ENCODE peak calls at places on chromosomes 2 and 18, in eight cellular contexts. Q, B, N, P, Y, Z, R and C are unnamed samples.

GRCh38 chr2:55048514-55048924 is 1.7 kb downstream of the RTN4 start:
- DNase-seq in Z (no peak), P (no peak), B (peak; percentile 57), Q (peak; percentile 22), R (peak; percentile 58), N (no peak), Y (no peak), C (peak; percentile 64)

GRCh38 chr2:44171018-44171417 is 2.3 kb downstream of the PPM1B start:
- DNase-seq in Z (no peak), Q (no peak), P (no peak), R (peak; percentile 39), N (no peak), Y (no peak), B (no peak), C (no peak)

GRCh38 chr2:197704434-197705142 is 581 bp upstream of the MARS2 start:
- DNase-seq in R (no peak), Z (no peak), Y (no peak), Q (no peak), P (no peak), N (no peak), B (no peak), C (no peak)

GRCh38 chr2:144213797-144214196 is 306.1 kb downstream of the ZEB2 start:
- DNase-seq in Q (no peak), P (no peak), N (no peak), Z (no peak), B (no peak), R (no peak), Y (no peak), C (no peak)

GRCh38 chr2:177984739-177985138 is 87.8 kb downstream of the PDE11A start:
- DNase-seq in Z (no peak), R (no peak), Q (no peak), B (no peak), Y (no peak), P (no peak), N (no peak), C (no peak)

GRCh38 chr2:207156451-207157161 is 9.1 kb downstream of the KLF7 start:
- DNase-seq in Q (no peak), R (peak; percentile 21), P (no peak), Y (no peak), Z (no peak), B (no peak), N (no peak), C (no peak)

GRCh38 chr2:65729246-65729645 is 296.8 kb upstream of the SPRED2 start:
- DNase-seq in R (no peak), Z (peak; percentile 29), Y (no peak), P (no peak), N (no peak), B (no peak), Q (no peak), C (no peak)

GRCh38 chr18:25531207-25531606 is 179.2 kb upstream of the ZNF521 start:
- DNase-seq in B (no peak), N (no peak), Q (no peak), Z (no peak), R (no peak), Y (no peak), P (no peak), C (no peak)

GRCh38 chr2:227529871-227530270 is 57.9 kb downstream of the AGFG1 start:
- DNase-seq in R (no peak), Z (no peak), P (no peak), B (no peak), Q (no peak), N (no peak), Y (no peak), C (no peak)

GRCh38 chr18:22293417-22293816 is 124.0 kb downstream of the GATA6 start:
- DNase-seq in N (no peak), P (no peak), Z (no peak), Q (peak; percentile 23), Y (no peak), B (peak; percentile 77), R (peak; percentile 38), C (no peak)

GRCh38 chr18:72056171-72056570 is 488.0 kb downstream of the CBLN2 start:
- DNase-seq in B (no peak), N (no peak), P (no peak), Z (no peak), R (no peak), Q (no peak), Y (no peak), C (no peak)

GRCh38 chr2:207711750-207712487 is 479 bp downstream of the CCNYL1 start:
- DNase-seq in Y (peak; percentile 63), Z (peak; percentile 68), B (peak; percentile 55), N (peak; percentile 49), Q (peak; percentile 54), P (peak; percentile 51), R (peak; percentile 33), C (peak; percentile 66)

GRCh38 chr2:70988151-70988550 is 6.5 kb downstream of the TEX261 start:
- DNase-seq in Q (peak; percentile 48), B (no peak), R (no peak), Y (no peak), N (peak; percentile 31), P (peak; percentile 12), Z (no peak), C (no peak)

GRCh38 chr2:106137944-106138903 is 55.9 kb downstream of the UXS1 start:
- DNase-seq in P (no peak), Z (no peak), B (no peak), N (no peak), Q (no peak), Y (no peak), R (peak; percentile 14), C (no peak)

GRCh38 chr2:112644933-112645395 is 775 bp upstream of the SLC20A1 start:
- DNase-seq in R (no peak), Y (no peak), Q (no peak), N (no peak), P (no peak), B (peak; percentile 78), Z (no peak), C (no peak)

DNA sequence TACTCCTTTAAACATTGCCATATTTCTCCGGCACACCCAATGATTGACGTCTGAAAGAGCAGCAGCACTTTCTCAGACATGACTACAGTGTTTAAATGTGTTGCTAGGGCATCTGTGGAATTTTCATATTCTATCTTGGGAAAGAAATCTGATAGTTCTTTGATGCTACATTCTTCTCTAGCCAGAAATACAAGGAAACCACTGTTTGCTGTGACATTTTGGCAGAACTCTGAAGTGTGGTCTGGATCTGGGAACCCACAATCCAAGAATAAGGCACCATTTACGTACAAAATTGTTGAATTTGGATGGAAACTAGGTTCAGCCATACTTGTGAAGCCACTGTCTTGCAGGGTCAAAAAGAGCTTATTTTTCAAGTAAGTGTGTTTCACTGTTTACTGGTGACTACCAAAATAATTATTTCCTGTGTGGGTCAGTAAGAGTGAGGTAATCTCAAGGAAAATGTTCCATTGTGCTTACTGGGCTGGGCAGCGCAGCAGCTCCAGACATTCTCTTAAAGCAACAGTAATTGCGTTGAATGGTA is 21.3 kb upstream of the CD28 start:
- DNase-seq in Z (no peak), P (no peak), R (peak; percentile 90), Y (no peak), N (no peak), Q (no peak), B (no peak), C (no peak)
- H3K4me1 ChIP-seq in Z (peaks cover 56% of the 10 kb centered on the region), P (no peaks in the 10 kb centered on the region), R (peaks cover 40% of the 10 kb centered on the region), Y (no peaks in the 10 kb centered on the region), N (no peaks in the 10 kb centered on the region), Q (no peaks in the 10 kb centered on the region), B (peaks cover under 1% of the 10 kb centered on the region), C (peaks cover 5% of the 10 kb centered on the region)

GRCh38 chr2:238233625-238234024 is 6.2 kb downstream of the HES6 start:
- DNase-seq in Q (no peak), P (no peak), B (no peak), R (no peak), Z (no peak), N (no peak), Y (no peak), C (no peak)

GRCh38 chr2:238228700-238229099 is 11.1 kb downstream of the HES6 start:
- DNase-seq in Y (no peak), Z (peak; percentile 40), B (no peak), Q (peak; percentile 43), R (no peak), N (no peak), P (no peak), C (peak; percentile 27)

GRCh38 chr2:238231251-238231793 is 8.5 kb downstream of the HES6 start:
- DNase-seq in P (peak; percentile 83), Q (peak; percentile 87), Y (peak; percentile 51), R (peak; percentile 67), Z (peak; percentile 75), B (peak; percentile 69), N (peak; percentile 45), C (peak; percentile 71)

GRCh38 chr2:238230699-238231098 is 9.1 kb downstream of the HES6 start:
- DNase-seq in Y (no peak), N (no peak), B (no peak), R (no peak), Z (no peak), P (no peak), Q (peak; percentile 55), C (no peak)

DNA sequence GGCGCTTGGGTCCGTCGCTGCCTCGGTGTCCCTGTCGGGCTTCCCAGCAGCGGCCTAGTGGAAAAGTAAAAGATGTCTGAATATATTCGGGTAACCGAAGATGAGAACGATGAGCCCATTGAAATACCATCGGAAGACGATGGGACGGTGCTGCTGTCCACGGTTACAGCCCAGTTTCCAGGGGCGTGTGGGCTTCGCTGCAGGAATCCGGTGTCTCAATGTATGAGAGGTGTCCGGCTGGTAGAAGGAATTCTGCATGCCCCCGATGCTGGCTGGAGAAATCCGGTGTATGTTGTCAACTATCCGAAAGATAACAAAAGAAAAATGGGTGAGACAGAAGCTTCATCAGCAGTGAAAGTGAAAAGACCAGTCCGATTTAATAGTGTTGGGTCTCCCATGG is 8.0 kb downstream of the HES6 start:
- DNase-seq in R (no peak), Q (no peak), Z (no peak), P (no peak), B (no peak), Y (no peak), N (no peak), C (no peak)
- H3K4me1 ChIP-seq in R (no peaks in the 10 kb centered on the region), Q (peaks cover 48% of the 10 kb centered on the region), Z (peaks cover 47% of the 10 kb centered on the region), P (peaks cover 3% of the 10 kb centered on the region), B (peaks cover 6% of the 10 kb centered on the region), Y (no peaks in the 10 kb centered on the region), N (no peaks in the 10 kb centered on the region), C (peaks cover 7% of the 10 kb centered on the region)

DNA sequence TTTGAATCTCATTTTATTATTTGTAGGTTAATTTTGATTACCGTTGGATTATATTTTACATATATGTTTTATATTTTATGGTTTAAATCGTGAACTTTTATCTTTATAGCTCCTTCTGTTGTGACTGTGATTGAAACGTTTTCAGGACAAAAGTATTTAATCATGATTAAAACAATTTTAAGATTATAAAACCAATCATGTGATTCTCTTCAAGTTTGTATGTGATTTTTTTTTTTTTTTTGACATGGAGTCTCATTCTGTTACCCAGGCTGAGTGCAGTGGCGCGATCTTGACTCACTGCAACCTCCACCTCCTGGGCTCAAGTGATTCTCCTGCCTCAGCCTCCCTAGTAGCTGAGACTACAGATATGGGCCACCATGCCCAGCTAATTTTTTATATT is 7.2 kb upstream of the RASGRP3 start:
- DNase-seq in R (no peak), N (no peak), Z (no peak), Q (no peak), B (no peak), P (no peak), Y (no peak), C (no peak)
- H3K4me1 ChIP-seq in R (no peaks in the 10 kb centered on the region), N (no peaks in the 10 kb centered on the region), Z (no peaks in the 10 kb centered on the region), Q (no peaks in the 10 kb centered on the region), B (no peaks in the 10 kb centered on the region), P (no peaks in the 10 kb centered on the region), Y (no peaks in the 10 kb centered on the region), C (no peaks in the 10 kb centered on the region)

DNA sequence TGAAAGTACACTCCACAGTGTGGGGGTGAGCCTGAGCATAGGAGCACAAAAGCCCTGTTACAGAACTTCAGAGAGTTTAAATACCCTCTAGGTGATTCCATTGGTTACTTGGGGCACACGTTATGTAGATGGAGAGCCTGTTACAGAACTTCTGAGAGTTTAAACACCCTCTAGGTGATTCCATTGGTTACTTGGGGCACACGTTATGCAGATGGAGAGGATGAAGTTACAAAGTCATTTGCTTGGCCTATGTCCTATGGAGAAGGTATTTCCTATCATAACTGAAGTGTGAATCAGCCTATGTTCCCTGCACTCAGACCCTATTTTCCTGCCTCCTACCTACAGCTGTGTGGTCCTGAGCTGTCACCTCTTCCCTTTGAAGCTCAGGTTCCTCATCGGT is 3.8 kb upstream of the CAPN10 start:
- DNase-seq in N (no peak), Y (no peak), R (no peak), Z (no peak), P (no peak), Q (no peak), B (no peak), C (no peak)
- H3K4me1 ChIP-seq in N (peaks cover 18% of the 10 kb centered on the region), Y (no peaks in the 10 kb centered on the region), R (peaks cover 16% of the 10 kb centered on the region), Z (peaks cover 61% of the 10 kb centered on the region), P (peaks cover 10% of the 10 kb centered on the region), Q (peaks cover 51% of the 10 kb centered on the region), B (peaks cover 49% of the 10 kb centered on the region), C (peaks cover 29% of the 10 kb centered on the region)